ENCODE peak calls at places on chromosomes 11 and 22, in four cellular contexts. One of them, this sample, is unnamed.

GRCh38 chr11:1497600-1497999 is 11.0 kb upstream of the MOB2 start:
- DNase-seq in WTC11: no peak
- DNase-seq in HepG2: no peak
- DNase-seq in K562: no peak
- DNase-seq in this sample: no peak

GRCh38 chr22:18110194-18110943 is at the start of gene TUBA8:
- DNase-seq in K562: no peak
- DNase-seq in HepG2: no peak
- DNase-seq in WTC11: peak; percentile 66
- DNase-seq in this sample: no peak

GRCh38 chr11:29217901-29218300 is 798.9 kb downstream of the KCNA4 start:
- DNase-seq in WTC11: no peak
- DNase-seq in K562: no peak
- DNase-seq in HepG2: no peak
- DNase-seq in this sample: no peak

GRCh38 chr11:61021661-61022212 is 50.3 kb downstream of the CD6 start:
- DNase-seq in HepG2: no peak
- DNase-seq in WTC11: peak; percentile 83
- DNase-seq in K562: no peak
- DNase-seq in this sample: no peak

GRCh38 chr22:23060612-23061400 is 9.5 kb upstream of the GNAZ start:
- DNase-seq in K562: no peak
- DNase-seq in WTC11: peak; percentile 6
- DNase-seq in HepG2: no peak
- DNase-seq in this sample: no peak

GRCh38 chr11:2270322-2271076 is at the start of gene ASCL2:
- DNase-seq in WTC11: no peak
- DNase-seq in K562: peak; percentile 27
- DNase-seq in HepG2: no peak
- DNase-seq in this sample: no peak

GRCh38 chr11:63837719-63838118 is 1.2 kb upstream of the MARK2 start:
- DNase-seq in WTC11: no peak
- DNase-seq in K562: no peak
- DNase-seq in HepG2: no peak
- DNase-seq in this sample: no peak

GRCh38 chr11:93249437-93250210 is 51.8 kb upstream of the SLC36A4 start:
- DNase-seq in HepG2: no peak
- DNase-seq in K562: no peak
- DNase-seq in WTC11: no peak
- DNase-seq in this sample: no peak

GRCh38 chr11:95147364-95147905 is 57.8 kb downstream of the ENDOD1 start:
- DNase-seq in WTC11: no peak
- DNase-seq in HepG2: peak; percentile 14
- DNase-seq in K562: peak; percentile 95
- DNase-seq in this sample: no peak

GRCh38 chr22:50141891-50142363 is 28.6 kb upstream of the PANX2 start:
- DNase-seq in K562: peak; percentile 14
- DNase-seq in WTC11: peak; percentile 41
- DNase-seq in HepG2: no peak
- DNase-seq in this sample: no peak

GRCh38 chr11:125072210-125072960 is 9.3 kb downstream of the SLC37A2 start:
- DNase-seq in HepG2: peak; percentile 45
- DNase-seq in WTC11: no peak
- DNase-seq in K562: no peak
- DNase-seq in this sample: peak; percentile 91

GRCh38 chr22:42410708-42411107 is 21.5 kb downstream of the NFAM1 start:
- DNase-seq in WTC11: no peak
- DNase-seq in HepG2: no peak
- DNase-seq in K562: no peak
- DNase-seq in this sample: no peak

GRCh38 chr22:32185821-32186220 is 19.1 kb downstream of the RFPL2 start:
- DNase-seq in WTC11: no peak
- DNase-seq in HepG2: no peak
- DNase-seq in K562: no peak
- DNase-seq in this sample: no peak

GRCh38 chr11:71151561-71151960 is 100.8 kb downstream of the SHANK2 start:
- DNase-seq in HepG2: no peak
- DNase-seq in WTC11: no peak
- DNase-seq in K562: no peak
- DNase-seq in this sample: no peak

GRCh38 chr11:14312736-14313438 is 46.1 kb downstream of the RRAS2 start:
- DNase-seq in WTC11: no peak
- DNase-seq in K562: no peak
- DNase-seq in HepG2: no peak
- DNase-seq in this sample: no peak

GRCh38 chr22:20566420-20567260 is 59.2 kb downstream of the MED15 start:
- DNase-seq in WTC11: no peak
- DNase-seq in K562: no peak
- DNase-seq in HepG2: no peak
- DNase-seq in this sample: no peak

GRCh38 chr11:121936781-121937447 is 179.1 kb downstream of the BLID start:
- DNase-seq in K562: no peak
- DNase-seq in WTC11: no peak
- DNase-seq in HepG2: no peak
- DNase-seq in this sample: no peak

GRCh38 chr22:23913306-23913660 is 19.1 kb downstream of the MIF start:
- DNase-seq in K562: no peak
- DNase-seq in HepG2: no peak
- DNase-seq in WTC11: no peak
- DNase-seq in this sample: no peak

GRCh38 chr11:93791493-93791892 is 7.4 kb downstream of the MED17 start:
- DNase-seq in K562: no peak
- DNase-seq in WTC11: no peak
- DNase-seq in HepG2: no peak
- DNase-seq in this sample: no peak

GRCh38 chr22:19876314-19876940 is 21.8 kb upstream of the GNB1L start:
- DNase-seq in WTC11: peak; percentile 8
- DNase-seq in HepG2: no peak
- DNase-seq in K562: no peak
- DNase-seq in this sample: no peak

GRCh38 chr11:110797453-110797852 is 85.2 kb upstream of the ARHGAP20 start:
- DNase-seq in WTC11: no peak
- DNase-seq in K562: no peak
- DNase-seq in HepG2: no peak
- DNase-seq in this sample: peak; percentile 88

GRCh38 chr22:18091916-18092526 is 14.2 kb downstream of the PEX26 start:
- DNase-seq in WTC11: no peak
- DNase-seq in K562: no peak
- DNase-seq in HepG2: peak; percentile 76
- DNase-seq in this sample: no peak

GRCh38 chr11:70606951-70607330 is 208.6 kb downstream of the CTTN start:
- DNase-seq in WTC11: no peak
- DNase-seq in K562: no peak
- DNase-seq in HepG2: no peak
- DNase-seq in this sample: no peak

GRCh38 chr11:63920870-63921417 is 4.0 kb upstream of the RCOR2 start:
- DNase-seq in K562: peak; percentile 73
- DNase-seq in WTC11: peak; percentile 91
- DNase-seq in HepG2: no peak
- DNase-seq in this sample: no peak

GRCh38 chr11:2803186-2804057 is 82.2 kb downstream of the CDKN1C start:
- DNase-seq in WTC11: peak; percentile 11
- DNase-seq in K562: no peak
- DNase-seq in HepG2: no peak
- DNase-seq in this sample: no peak

GRCh38 chr22:19761022-19761499 is 483 bp downstream of the TBX1 start:
- DNase-seq in HepG2: no peak
- DNase-seq in WTC11: no peak
- DNase-seq in K562: no peak
- DNase-seq in this sample: no peak

GRCh38 chr11:131534611-131535010 is 164.2 kb downstream of the NTM start:
- DNase-seq in K562: no peak
- DNase-seq in HepG2: no peak
- DNase-seq in WTC11: no peak
- DNase-seq in this sample: no peak

GRCh38 chr11:26578998-26579635 is 7.1 kb upstream of the MUC15 start:
- DNase-seq in WTC11: no peak
- DNase-seq in K562: no peak
- DNase-seq in HepG2: no peak
- DNase-seq in this sample: no peak

GRCh38 chr11:18615628-18616392 is 16.2 kb downstream of the MISFA start:
- DNase-seq in WTC11: no peak
- DNase-seq in HepG2: no peak
- DNase-seq in K562: peak; percentile 14
- DNase-seq in this sample: peak; percentile 79

GRCh38 chr11:121282376-121282775 is 10.2 kb upstream of the SC5D start:
- DNase-seq in HepG2: no peak
- DNase-seq in WTC11: no peak
- DNase-seq in K562: no peak
- DNase-seq in this sample: no peak

GRCh38 chr11:47003180-47003877 is 66.8 kb downstream of the CSTPP1 start:
- DNase-seq in WTC11: no peak
- DNase-seq in HepG2: no peak
- DNase-seq in K562: peak; percentile 62
- DNase-seq in this sample: no peak

GRCh38 chr22:38955926-38956325 is 1.5 kb upstream of the APOBEC3A start:
- DNase-seq in WTC11: no peak
- DNase-seq in K562: no peak
- DNase-seq in HepG2: no peak
- DNase-seq in this sample: no peak

GRCh38 chr11:126363706-126364245 is 8.3 kb downstream of the ST3GAL4 start:
- DNase-seq in HepG2: no peak
- DNase-seq in WTC11: no peak
- DNase-seq in K562: no peak
- DNase-seq in this sample: no peak

GRCh38 chr11:19938051-19938856 is 222.0 kb downstream of the DBX1 start:
- DNase-seq in K562: peak; percentile 75
- DNase-seq in HepG2: peak; percentile 40
- DNase-seq in WTC11: peak; percentile 76
- DNase-seq in this sample: no peak

GRCh38 chr11:111886032-111886431 is 6.7 kb downstream of the CFAP68 start:
- DNase-seq in WTC11: no peak
- DNase-seq in K562: no peak
- DNase-seq in HepG2: no peak
- DNase-seq in this sample: no peak
- TF ChIP-seq CBFB in WTC11: no peak
- TF ChIP-seq CBFB in K562: no peak
- TF ChIP-seq CBFB in HepG2: no peak
- TF ChIP-seq CBFB in this sample: no peak

DNA sequence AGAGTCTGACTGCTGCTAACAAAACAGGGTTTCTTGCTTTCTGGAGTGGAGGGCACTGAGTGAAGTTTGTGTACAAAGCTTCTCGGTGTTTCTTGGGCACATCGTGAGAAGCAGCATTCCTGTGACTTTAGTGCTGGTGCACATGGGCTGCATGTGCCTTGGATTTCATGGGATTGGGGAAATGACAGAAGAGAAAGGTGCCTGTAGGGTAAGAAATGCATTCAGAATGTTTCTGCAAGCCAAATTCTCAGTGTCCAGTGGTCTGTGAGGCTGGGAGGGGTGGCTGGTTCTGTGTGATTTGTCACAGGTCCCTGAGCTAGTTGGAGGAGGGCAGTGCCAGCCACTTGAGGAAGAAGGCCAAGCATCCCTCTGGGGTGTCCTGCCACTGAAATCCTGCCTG is 404.2 kb upstream of the NARS2 start:
- DNase-seq in K562: no peak
- DNase-seq in HepG2: no peak
- DNase-seq in WTC11: no peak
- DNase-seq in this sample: no peak
- TF ChIP-seq CBFB in K562: no peak
- TF ChIP-seq CBFB in HepG2: no peak
- TF ChIP-seq CBFB in WTC11: no peak
- TF ChIP-seq CBFB in this sample: no peak

GRCh38 chr11:106998126-106998525 is 20.1 kb downstream of the GUCY1A2 start:
- DNase-seq in HepG2: no peak
- DNase-seq in WTC11: no peak
- DNase-seq in K562: no peak
- DNase-seq in this sample: no peak
- TF ChIP-seq CBFB in HepG2: no peak
- TF ChIP-seq CBFB in WTC11: no peak
- TF ChIP-seq CBFB in K562: no peak
- TF ChIP-seq CBFB in this sample: no peak

GRCh38 chr11:16883179-16883578 is 131.0 kb downstream of the PLEKHA7 start:
- DNase-seq in WTC11: no peak
- DNase-seq in K562: peak; percentile 75
- DNase-seq in HepG2: no peak
- DNase-seq in this sample: no peak
- TF ChIP-seq CBFB in WTC11: no peak
- TF ChIP-seq CBFB in K562: no peak
- TF ChIP-seq CBFB in HepG2: no peak
- TF ChIP-seq CBFB in this sample: no peak

GRCh38 chr11:65499713-65500261 is 942 bp downstream of the MALAT1 start:
- DNase-seq in WTC11: no peak
- DNase-seq in HepG2: no peak
- DNase-seq in K562: no peak
- DNase-seq in this sample: no peak

GRCh38 chr11:65501530-65502273 is 2.9 kb downstream of the MALAT1 start:
- DNase-seq in WTC11: no peak
- DNase-seq in K562: peak; percentile 64
- DNase-seq in HepG2: no peak
- DNase-seq in this sample: no peak

GRCh38 chr11:65501005-65501529 is 2.2 kb downstream of the MALAT1 start:
- DNase-seq in HepG2: no peak
- DNase-seq in K562: no peak
- DNase-seq in WTC11: no peak
- DNase-seq in this sample: no peak

GRCh38 chr11:65498977-65499712 is at the start of gene MALAT1:
- DNase-seq in K562: peak; percentile 97
- DNase-seq in HepG2: peak; percentile 88
- DNase-seq in WTC11: peak; percentile 91
- DNase-seq in this sample: peak; percentile 82

DNA sequence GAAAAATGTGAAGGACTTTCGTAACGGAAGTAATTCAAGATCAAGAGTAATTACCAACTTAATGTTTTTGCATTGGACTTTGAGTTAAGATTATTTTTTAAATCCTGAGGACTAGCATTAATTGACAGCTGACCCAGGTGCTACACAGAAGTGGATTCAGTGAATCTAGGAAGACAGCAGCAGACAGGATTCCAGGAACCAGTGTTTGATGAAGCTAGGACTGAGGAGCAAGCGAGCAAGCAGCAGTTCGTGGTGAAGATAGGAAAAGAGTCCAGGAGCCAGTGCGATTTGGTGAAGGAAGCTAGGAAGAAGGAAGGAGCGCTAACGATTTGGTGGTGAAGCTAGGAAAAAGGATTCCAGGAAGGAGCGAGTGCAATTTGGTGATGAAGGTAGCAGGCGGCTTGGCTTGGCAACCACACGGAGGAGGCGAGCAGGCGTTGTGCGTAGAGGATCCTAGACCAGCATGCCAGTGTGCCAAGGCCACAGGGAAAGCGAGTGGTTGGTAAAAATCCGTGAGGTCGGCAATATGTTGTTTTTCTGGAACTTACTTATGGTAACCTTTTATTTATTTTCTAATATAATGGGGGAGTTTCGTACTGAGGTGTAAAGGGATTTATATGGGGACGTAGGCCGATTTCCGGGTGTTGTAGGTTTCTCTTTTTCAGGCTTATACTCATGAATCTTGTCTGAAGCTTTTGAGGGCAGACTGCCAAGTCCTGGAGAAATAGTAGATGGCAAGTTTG is 1.6 kb downstream of the MALAT1 start:
- DNase-seq in WTC11: no peak
- DNase-seq in K562: peak; percentile 71
- DNase-seq in HepG2: no peak
- DNase-seq in this sample: no peak
- TF ChIP-seq CBFB in WTC11: no peak
- TF ChIP-seq CBFB in K562: no peak
- TF ChIP-seq CBFB in HepG2: no peak
- TF ChIP-seq CBFB in this sample: peak; percentile 7

GRCh38 chr22:46561435-46561905 is 24.1 kb upstream of the CELSR1 start:
- DNase-seq in WTC11: peak; percentile 64
- DNase-seq in HepG2: peak; percentile 76
- DNase-seq in K562: peak; percentile 34
- DNase-seq in this sample: peak; percentile 42
- TF ChIP-seq CBFB in WTC11: peak; percentile 25
- TF ChIP-seq CBFB in HepG2: no peak
- TF ChIP-seq CBFB in K562: no peak
- TF ChIP-seq CBFB in this sample: no peak

This sample was measured in GM12878.